ENCODE peak calls at places on chromosomes 12 and 14, in six cellular contexts. V is cardiac fibroblast, B is AG09319, N is mesothelial cell of epicardium, S is GM10248, K is HCT116. U is an unnamed sample.

GRCh38 chr14:79965896-79966295 is 245.4 kb downstream of the DIO2 start:
- DNase-seq in B (no peak), V (no peak), S (no peak), K (no peak), N (no peak), U (no peak)

GRCh38 chr12:80936353-80936641 is 1.4 kb downstream of the LIN7A start:
- DNase-seq in K (no peak), V (no peak), S (no peak), N (no peak), B (no peak), U (no peak)

GRCh38 chr12:82529096-82529495 is 157.6 kb upstream of the TMTC2 start:
- DNase-seq in B (no peak), K (no peak), S (no peak), N (no peak), V (no peak), U (no peak)

GRCh38 chr14:50366115-50366514 is 30.6 kb downstream of the CDKL1 start:
- DNase-seq in K (no peak), V (no peak), N (no peak), S (no peak), B (no peak), U (no peak)

GRCh38 chr12:75666980-75667359 is 155.6 kb upstream of the KRR1 start:
- DNase-seq in K (peak), N (no peak), B (no peak), V (peak), S (no peak), U (no peak)

GRCh38 chr14:32134448-32135070 is 57.5 kb downstream of the ARHGAP5 start:
- DNase-seq in S (no peak), K (no peak), B (no peak), N (no peak), V (no peak), U (no peak)

GRCh38 chr12:108448246-108448645 is 66.8 kb upstream of the FICD start:
- DNase-seq in N (no peak), K (no peak), B (no peak), V (no peak), S (no peak), U (no peak)

GRCh38 chr14:104830781-104831180 is 29.9 kb downstream of the ZBTB42 start:
- DNase-seq in K (no peak), V (no peak), S (no peak), B (no peak), N (no peak), U (no peak)

GRCh38 chr14:74984241-74985027 is 18.3 kb upstream of the EIF2B2 start:
- DNase-seq in V (no peak), B (no peak), N (no peak), K (no peak), S (no peak), U (no peak)

GRCh38 chr12:132502149-132502881 is 12.4 kb downstream of the FBRSL1 start:
- DNase-seq in B (no peak), N (no peak), K (peak), V (no peak), S (no peak), U (no peak)

GRCh38 chr14:38290601-38291190 is 34.8 kb upstream of the CLEC14A start:
- DNase-seq in K (no peak), V (peak), B (peak), N (no peak), S (no peak), U (no peak)

GRCh38 chr12:75888398-75888797 is 143.2 kb downstream of the PHLDA1 start:
- DNase-seq in S (no peak), B (no peak), V (no peak), N (no peak), K (no peak), U (no peak)

DNA sequence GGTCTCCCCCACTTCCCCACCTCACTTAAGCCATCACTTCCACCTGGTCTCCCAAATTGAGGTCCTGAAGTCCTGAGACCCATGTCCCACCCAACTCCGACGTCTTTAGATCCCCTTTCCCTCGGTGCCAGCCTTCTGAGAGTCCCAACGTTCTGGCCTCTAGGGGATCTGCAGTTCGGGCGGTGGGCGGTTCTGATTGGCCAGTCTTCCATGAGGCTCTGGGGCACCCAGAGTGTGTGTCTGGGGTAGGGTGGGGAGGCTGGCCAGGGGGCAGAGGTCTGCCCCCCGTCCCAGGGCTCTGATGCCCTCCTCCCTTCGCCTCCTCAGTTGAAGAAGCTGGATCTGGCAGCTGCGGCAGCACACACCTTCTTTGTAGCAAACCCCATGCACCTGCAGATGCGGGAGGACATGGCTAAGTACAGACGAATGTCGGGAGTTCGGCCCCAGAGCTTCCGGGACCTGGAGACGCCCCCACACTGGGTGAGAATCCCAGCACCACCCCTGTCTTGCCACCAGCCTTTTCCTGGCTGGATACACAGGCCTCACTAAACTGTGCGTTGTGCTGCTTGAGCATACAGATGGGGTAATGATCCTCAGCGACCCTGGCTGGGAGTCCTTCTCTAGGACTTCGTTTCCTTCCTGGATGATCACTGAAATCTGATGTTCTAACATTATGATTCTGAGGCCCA is 1.5 kb downstream of the P3H3 start:
- DNase-seq in N (peak), S (no peak), B (no peak), K (peak), V (no peak), U (no peak)
- TF ChIP-seq CTCF in N (no peak), S (no peak), B (no peak), K (peak), V (peak), U (no peak)

GRCh38 chr12:15152456-15152855 is 68.8 kb downstream of the RERG start:
- DNase-seq in V (peak), B (no peak), K (no peak), N (no peak), S (no peak), U (no peak)
- TF ChIP-seq CTCF in V (peak), B (peak), K (peak), N (no peak), S (no peak), U (no peak)

DNA sequence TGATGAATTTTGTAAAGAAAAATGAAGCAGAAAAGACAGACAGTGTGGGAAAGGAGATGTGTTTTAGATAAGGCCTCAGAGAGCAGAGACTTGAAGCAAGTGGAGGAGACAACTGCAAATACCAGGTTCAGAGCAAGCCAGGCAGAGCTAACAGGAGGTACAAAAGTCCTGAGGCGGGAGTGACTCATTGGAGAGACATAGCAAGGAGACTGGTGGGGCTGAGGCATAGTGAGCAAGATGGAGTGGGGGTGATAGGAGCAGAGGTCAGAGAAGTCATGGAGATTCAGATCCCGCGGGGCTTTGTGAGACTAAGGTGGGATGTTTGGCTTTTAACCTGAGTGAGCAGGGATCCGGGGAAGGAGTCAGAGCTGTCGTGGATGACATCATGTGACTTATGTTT is 206.6 kb upstream of the LHX5 start:
- DNase-seq in S (no peak), V (no peak), B (no peak), K (no peak), N (no peak), U (no peak)
- TF ChIP-seq CTCF in S (no peak), V (no peak), B (no peak), K (no peak), N (no peak), U (no peak)

GRCh38 chr12:115857160-115857920 is 420.2 kb downstream of the MED13L start:
- DNase-seq in N (no peak), B (no peak), K (no peak), V (no peak), S (no peak), U (no peak)
- TF ChIP-seq CTCF in N (no peak), B (peak), K (peak), V (peak), S (no peak), U (no peak)

GRCh38 chr12:87661770-87662402 is 367.3 kb downstream of the C12orf50 start:
- DNase-seq in N (no peak), K (no peak), S (no peak), B (no peak), V (no peak), U (no peak)

GRCh38 chr12:87671757-87672156 is 357.4 kb downstream of the C12orf50 start:
- DNase-seq in V (no peak), S (no peak), K (no peak), B (no peak), N (no peak), U (no peak)

GRCh38 chr12:87670448-87670847 is 358.8 kb downstream of the C12orf50 start:
- DNase-seq in B (no peak), K (no peak), N (no peak), S (no peak), V (no peak), U (no peak)

DNA sequence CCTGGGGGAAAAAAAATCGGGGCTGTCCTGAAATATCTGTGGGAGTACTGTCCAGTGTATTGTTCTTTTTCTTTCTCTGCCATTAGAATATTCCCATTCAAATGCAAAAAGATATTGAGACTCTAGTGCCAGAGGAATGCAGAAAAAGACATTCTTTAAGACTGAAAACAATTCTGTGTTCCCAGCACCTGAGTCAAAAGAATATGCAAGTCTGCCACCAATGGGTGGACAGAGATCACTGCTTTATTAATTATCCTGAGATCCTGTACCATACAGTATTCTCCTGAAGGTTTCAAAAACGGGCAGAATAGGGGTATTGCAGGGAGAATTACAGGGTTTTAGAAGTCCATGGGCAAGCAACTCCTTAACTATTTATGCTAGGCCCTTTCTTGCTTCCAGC is 361.8 kb downstream of the C12orf50 start:
- DNase-seq in V (peak), B (peak), K (no peak), S (no peak), N (no peak), U (no peak)
- TF ChIP-seq CTCF in V (peak), B (no peak), K (peak), S (peak), N (no peak), U (no peak)

GRCh38 chr12:27969901-27970390 is 2.6 kb downstream of the PTHLH start:
- DNase-seq in B (no peak), S (peak), V (peak), K (peak), N (no peak), U (peak)
- TF ChIP-seq CTCF in B (peak), S (peak), V (no peak), K (no peak), N (no peak), U (peak)

DNA sequence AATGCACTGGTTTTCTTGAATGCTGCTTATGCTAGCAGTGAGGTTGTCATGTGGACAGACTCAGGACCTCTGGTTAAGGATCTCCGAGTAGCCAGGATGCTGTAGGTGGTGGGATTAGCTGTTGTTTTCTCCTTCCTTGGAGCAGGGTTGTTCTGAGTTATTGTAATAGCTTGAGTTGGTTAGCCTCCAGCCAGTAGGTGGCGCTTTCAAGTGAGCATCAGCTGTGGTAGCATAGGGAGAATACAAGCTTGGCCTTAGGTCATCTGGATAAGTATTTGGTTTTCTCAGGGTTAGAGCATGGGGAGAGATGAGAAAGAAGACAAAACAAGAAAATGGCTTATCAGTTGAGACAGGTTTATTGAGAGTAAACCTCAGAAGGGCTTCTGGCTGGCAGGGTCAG is 299.7 kb upstream of the FBXO33 start:
- DNase-seq in B (no peak), K (peak), S (no peak), N (no peak), V (no peak), U (no peak)
- TF ChIP-seq CTCF in B (no peak), K (peak), S (no peak), N (no peak), V (no peak), U (no peak)

DNA sequence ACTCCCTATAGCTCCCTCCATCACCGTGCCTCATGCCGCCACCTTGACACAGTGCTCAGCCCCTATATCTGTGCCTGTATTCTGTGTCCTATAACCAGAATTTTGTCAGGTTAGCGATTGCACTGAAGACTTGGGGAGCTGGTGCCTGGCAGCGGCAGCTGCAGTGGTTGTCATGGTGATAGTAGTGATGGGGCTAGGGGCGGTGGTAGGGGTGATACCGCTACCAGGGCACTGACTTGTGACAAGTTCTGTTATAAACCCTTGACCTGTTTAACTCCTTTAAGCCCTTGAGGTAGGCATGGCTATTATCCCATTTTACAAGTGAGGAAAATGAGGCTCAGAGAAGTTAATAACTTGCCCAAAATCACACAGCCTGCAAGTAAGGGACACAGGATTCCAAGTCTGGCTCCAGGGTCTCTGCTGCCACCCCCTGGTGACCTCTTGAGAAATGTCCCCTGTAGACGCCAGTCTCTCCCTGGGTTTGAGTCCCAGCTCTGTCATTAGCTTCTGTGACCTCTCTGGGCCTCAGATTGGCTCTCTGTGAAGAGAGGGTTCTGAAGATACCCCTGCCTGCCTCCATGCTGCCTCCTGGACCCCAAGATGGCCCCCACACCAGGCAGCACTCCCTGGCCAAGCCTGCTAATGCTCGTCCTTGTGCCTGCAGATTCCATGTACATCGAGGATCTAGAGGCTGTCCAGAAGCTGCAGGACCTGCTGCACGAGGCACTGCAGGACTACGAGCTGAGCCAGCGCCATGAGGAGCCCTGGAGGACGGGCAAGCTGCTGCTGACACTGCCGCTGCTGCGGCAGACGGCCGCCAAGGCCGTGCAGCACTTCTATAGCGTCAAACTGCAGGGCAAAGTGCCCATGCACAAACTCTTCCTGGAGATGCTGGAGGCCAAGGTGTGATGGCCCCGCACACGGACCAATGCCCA is 121.9 kb downstream of the ESRRB start:
- DNase-seq in N (no peak), B (no peak), S (no peak), V (no peak), K (no peak), U (no peak)
- TF ChIP-seq CTCF in N (no peak), B (no peak), S (no peak), V (no peak), K (peak), U (no peak)

GRCh38 chr14:61269321-61270083 is 11.6 kb downstream of the TMEM30B start:
- DNase-seq in V (peak), S (peak), N (peak), B (no peak), K (peak), U (peak)
- TF ChIP-seq CTCF in V (peak), S (peak), N (peak), B (peak), K (peak), U (peak)

GRCh38 chr12:124992874-124993567 is 424 bp upstream of the BRI3BP start:
- DNase-seq in N (peak), S (peak), V (peak), K (peak), B (no peak), U (peak)
- TF ChIP-seq CTCF in N (peak), S (peak), V (no peak), K (peak), B (no peak), U (peak)